ENCODE peak calls at places on chromosomes 2 and 18, in six cellular contexts. H is breast epithelium; X is naive B cell; O is NCI-H1930; E is activated naive CD8-positive, alpha-beta T cell treated with anti-CD3 and anti-CD28 coated beads, Interleukin-2, amount 10 ng/mL, durations not matched to agents 7 days and 5 days; Q is brain microvascular endothelial cell. K is an unnamed sample.

GRCh38 chr2:205682239-205683021 is at the start of gene NRP2:
- DNase-seq in O (peak; percentile 62), E (peak; percentile 75), X (peak; percentile 63), Q (peak; percentile 86), H (no peak), K (peak; percentile 59)

GRCh38 chr2:110682267-110682666 is 4.4 kb upstream of the BUB1 start:
- DNase-seq in E (no peak), Q (no peak), H (no peak), O (no peak), X (no peak), K (no peak)

GRCh38 chr2:183837157-183837556 is 712.9 kb downstream of the NUP35 start:
- DNase-seq in Q (no peak), E (no peak), H (no peak), X (no peak), O (no peak), K (no peak)

GRCh38 chr2:192139813-192140212 is 54.9 kb downstream of the TMEFF2 start:
- DNase-seq in X (no peak), H (no peak), Q (no peak), O (no peak), E (no peak), K (no peak)

GRCh38 chr18:21194871-21195771 is 46.9 kb upstream of the GREB1L start:
- DNase-seq in E (no peak), Q (no peak), X (peak; percentile 16), O (peak; percentile 28), H (no peak), K (peak; percentile 6)

GRCh38 chr2:144444418-144444817 is 75.5 kb downstream of the ZEB2 start:
- DNase-seq in E (no peak), Q (no peak), O (no peak), X (no peak), H (no peak), K (no peak)

GRCh38 chr2:24779121-24779520 is 14.1 kb downstream of the PTRHD1 start:
- DNase-seq in Q (no peak), E (no peak), O (no peak), H (no peak), X (no peak), K (no peak)

GRCh38 chr18:30999186-30999585 is 43.4 kb downstream of the DSC3 start:
- DNase-seq in O (no peak), Q (no peak), X (no peak), H (no peak), E (no peak), K (no peak)

K was measured in GM06990.